ENCODE peak calls at places on chromosomes 3 and 15, in four cellular contexts. L is DMS153, Q is NCI-H1105, A is heart left ventricle. M is an unnamed sample.

GRCh38 chr3:113249111-113249510 is 37.8 kb downstream of the BOC start:
- DNase-seq in L (no peak), Q (no peak), A (no peak), M (no peak)

GRCh38 chr3:48119495-48120193 is 68.6 kb downstream of the CDC25A start:
- DNase-seq in Q (no peak), A (peak), L (no peak), M (no peak)

GRCh38 chr3:81910244-81910852 is 148.9 kb upstream of the GBE1 start:
- DNase-seq in A (no peak), Q (peak), L (no peak), M (peak)

GRCh38 chr3:159919873-159920272 is 68.8 kb upstream of the IL12A start:
- DNase-seq in L (no peak), Q (no peak), A (no peak), M (no peak)

GRCh38 chr15:93983501-93983900 is 247.9 kb upstream of the MCTP2 start:
- DNase-seq in A (no peak), L (no peak), Q (no peak), M (no peak)

GRCh38 chr3:126465928-126466564 is 9.6 kb downstream of the ZXDC start:
- DNase-seq in A (no peak), Q (no peak), L (no peak), M (no peak)

GRCh38 chr15:51982013-51982769 is 10.6 kb upstream of the LEO1 start:
- DNase-seq in Q (no peak), A (no peak), L (peak), M (peak)

GRCh38 chr3:11478167-11478566 is 165.5 kb downstream of the VGLL4 start:
- DNase-seq in A (no peak), L (no peak), Q (no peak), M (no peak)

GRCh38 chr3:185215873-185216586 is 37.8 kb downstream of the EHHADH start:
- DNase-seq in Q (peak), A (no peak), L (no peak), M (peak)

GRCh38 chr15:66715736-66716667 is 14.0 kb downstream of the SMAD6 start:
- DNase-seq in A (no peak), L (no peak), Q (no peak), M (no peak)

GRCh38 chr3:68007621-68008226 is 353.3 kb upstream of the SUCLG2 start:
- DNase-seq in L (no peak), Q (no peak), A (no peak), M (no peak)

GRCh38 chr3:151135548-151136337 is 50.3 kb downstream of the MED12L start:
- DNase-seq in A (no peak), Q (peak), L (no peak), M (no peak)

GRCh38 chr15:50143255-50143860 is 24.3 kb upstream of the ATP8B4 start:
- DNase-seq in L (no peak), Q (no peak), A (no peak), M (no peak)

GRCh38 chr15:49815937-49816336 is 195.1 kb downstream of the DTWD1 start:
- DNase-seq in L (no peak), A (peak), Q (no peak), M (no peak)

GRCh38 chr3:142888484-142889262 is at the start of gene PCOLCE2:
- DNase-seq in Q (peak), A (peak), L (no peak), M (peak)